ENCODE peak calls at places on chromosomes 1 and 21, in nine cellular contexts. N is H9, W is stomach, U is spleen, G is cardiac fibroblast, M is astrocyte, D is GM23338, L is AG04450, Y is dorsolateral prefrontal cortex. R is an unnamed sample.
A peak's percentile ranks its signal among the peaks of the same experiment; 100 is the strongest.

GRCh38 chr1:151568626-151569088 is 28.5 kb downstream of the TUFT1 start:
- DNase-seq in W (no peak), L (no peak), U (no peak), M (no peak), N (no peak), D (no peak), Y (no peak), G (no peak), R (no peak)

GRCh38 chr21:14916676-14917141 is 148.1 kb downstream of the NRIP1 start:
- DNase-seq in N (no peak), U (no peak), L (no peak), M (peak; percentile 34), D (peak; percentile 80), W (no peak), Y (no peak), G (peak; percentile 33), R (no peak)

GRCh38 chr1:158177705-158178450 is 2.8 kb upstream of the CD1D start:
- DNase-seq in D (peak; percentile 97), M (peak; percentile 38), G (peak; percentile 67), Y (peak; percentile 68), W (peak; percentile 86), U (peak; percentile 97), N (peak; percentile 95), L (no peak), R (no peak)

GRCh38 chr1:55035904-55036303 is 3.4 kb upstream of the PCSK9 start:
- DNase-seq in N (no peak), G (no peak), W (no peak), Y (no peak), D (peak; percentile 66), M (no peak), U (no peak), L (no peak), R (no peak)

GRCh38 chr21:27571706-27572105 is 604.8 kb upstream of the ADAMTS5 start:
- DNase-seq in M (peak; percentile 81), N (no peak), L (peak; percentile 20), Y (no peak), D (no peak), U (no peak), G (peak; percentile 24), W (no peak), R (peak; percentile 18)

GRCh38 chr1:162560303-162561036 is 1.1 kb upstream of the UAP1 start:
- DNase-seq in N (peak; percentile 26), L (no peak), M (no peak), Y (peak; percentile 63), U (no peak), G (no peak), D (peak; percentile 49), W (no peak), R (no peak)

GRCh38 chr1:24743404-24744211 is 1.6 kb upstream of the CLIC4 start:
- DNase-seq in M (peak; percentile 39), Y (no peak), U (no peak), G (peak; percentile 80), D (peak; percentile 57), N (peak; percentile 76), W (peak; percentile 20), L (no peak), R (peak; percentile 68)

GRCh38 chr1:24793762-24794161 is 48.5 kb downstream of the CLIC4 start:
- DNase-seq in L (peak; percentile 70), D (no peak), N (no peak), Y (no peak), M (peak; percentile 92), G (peak; percentile 79), W (no peak), U (no peak), R (no peak)

GRCh38 chr1:21511579-21512522 is 2.6 kb downstream of the ALPL start:
- DNase-seq in U (no peak), L (peak; percentile 89), M (peak; percentile 96), N (no peak), W (peak; percentile 44), G (peak; percentile 97), Y (no peak), D (no peak), R (peak; percentile 89)

GRCh38 chr1:215830221-215830620 is 263.1 kb downstream of the KCTD3 start:
- DNase-seq in D (no peak), W (no peak), Y (no peak), L (no peak), N (no peak), U (no peak), M (peak; percentile 12), G (peak; percentile 68), R (no peak)

GRCh38 chr1:4749406-4749805 is 95.0 kb downstream of the AJAP1 start:
- DNase-seq in W (no peak), G (no peak), N (no peak), U (no peak), Y (no peak), D (no peak), M (no peak), L (no peak), R (no peak)

GRCh38 chr1:34844252-34844634 is 15.3 kb downstream of the SMIM12 start:
- DNase-seq in D (peak; percentile 31), L (no peak), G (no peak), U (no peak), M (no peak), Y (no peak), W (no peak), N (peak; percentile 70), R (no peak)

GRCh38 chr1:95179205-95180001 is 54.6 kb upstream of the RWDD3 start:
- DNase-seq in Y (no peak), M (no peak), L (no peak), U (no peak), D (no peak), N (no peak), W (no peak), G (no peak), R (no peak)

GRCh38 chr1:9728451-9729295 is 77.1 kb downstream of the PIK3CD start:
- DNase-seq in Y (peak; percentile 39), M (no peak), L (no peak), G (no peak), W (no peak), N (no peak), U (peak; percentile 74), D (no peak), R (no peak)

GRCh38 chr1:156705918-156706646 is 699 bp upstream of the CRABP2 start:
- DNase-seq in W (peak; percentile 68), M (no peak), G (peak; percentile 59), Y (peak; percentile 65), N (peak; percentile 93), L (no peak), D (peak; percentile 96), U (peak; percentile 82), R (no peak)

GRCh38 chr1:55854911-55855310 is 639.7 kb upstream of the USP24 start:
- DNase-seq in W (no peak), U (no peak), Y (no peak), M (peak; percentile 87), G (peak; percentile 61), D (no peak), N (no peak), L (no peak), R (no peak)

GRCh38 chr1:97632075-97632474 is 288.8 kb downstream of the DPYD start:
- DNase-seq in D (no peak), L (peak; percentile 7), Y (no peak), G (peak; percentile 43), W (no peak), N (no peak), M (peak; percentile 93), U (no peak), R (no peak)

GRCh38 chr21:41768371-41769042 is 1.7 kb upstream of the RIPK4 start:
- DNase-seq in G (peak; percentile 61), M (peak; percentile 81), N (peak; percentile 79), Y (no peak), U (no peak), W (peak; percentile 78), D (peak; percentile 91), L (peak; percentile 27), R (no peak)

GRCh38 chr1:173545688-173546087 is 57.2 kb downstream of the SLC9C2 start:
- DNase-seq in N (no peak), M (no peak), G (no peak), D (peak; percentile 16), W (no peak), Y (no peak), U (no peak), L (no peak), R (no peak)
- TF ChIP-seq CTCF in N (no peak), M (no peak), G (no peak), D (no peak), W (no peak), Y (no peak), U (no peak), L (no peak), R (no peak)

GRCh38 chr1:58200437-58200836 is 346.1 kb downstream of the OMA1 start:
- DNase-seq in M (no peak), U (no peak), D (no peak), G (no peak), W (no peak), N (no peak), Y (no peak), L (no peak), R (no peak)

GRCh38 chr1:58201492-58202106 is 344.9 kb downstream of the OMA1 start:
- DNase-seq in U (no peak), G (no peak), Y (no peak), N (no peak), W (no peak), D (no peak), L (no peak), M (no peak), R (no peak)

GRCh38 chr1:58206749-58207148 is 339.8 kb downstream of the OMA1 start:
- DNase-seq in D (no peak), Y (no peak), W (no peak), M (no peak), G (no peak), L (no peak), N (no peak), U (no peak), R (no peak)

GRCh38 chr1:58209578-58209977 is 336.9 kb downstream of the OMA1 start:
- DNase-seq in G (no peak), D (no peak), N (no peak), U (no peak), Y (no peak), W (no peak), L (no peak), M (no peak), R (no peak)

DNA sequence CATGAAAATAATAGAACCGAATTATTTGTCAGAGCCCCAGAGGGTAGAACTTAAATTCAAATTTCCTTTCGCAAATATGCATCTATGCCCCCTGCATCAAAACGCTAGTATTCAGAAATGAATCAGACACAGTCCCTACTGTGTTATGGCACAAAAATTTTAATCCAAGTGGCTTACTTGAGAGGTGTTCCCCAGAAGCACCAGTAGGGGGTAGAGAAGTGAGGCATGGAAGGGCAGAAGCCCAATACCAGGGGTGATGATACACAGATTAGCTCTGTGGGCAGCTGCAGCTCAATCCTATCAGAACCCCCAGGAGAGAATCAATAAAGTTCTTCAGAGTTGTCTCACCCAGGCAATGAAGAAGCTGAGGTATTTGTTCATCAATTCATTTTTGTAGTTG is 342.2 kb downstream of the OMA1 start:
- DNase-seq in U (no peak), N (no peak), L (no peak), M (no peak), Y (no peak), W (no peak), G (no peak), D (peak; percentile 73), R (no peak)
- TF ChIP-seq CTCF in U (no peak), N (peak; percentile 59), L (peak; percentile 29), M (no peak), Y (no peak), W (no peak), G (no peak), D (peak; percentile 68), R (no peak)

GRCh38 chr1:111197598-111198289 is 2.7 kb downstream of the DENND2D start:
- DNase-seq in G (peak; percentile 54), D (peak; percentile 81), M (no peak), W (no peak), L (no peak), Y (no peak), N (peak; percentile 85), U (peak; percentile 88), R (no peak)
- TF ChIP-seq CTCF in G (peak; percentile 31), D (peak; percentile 63), M (no peak), W (no peak), L (peak; percentile 60), Y (no peak), N (peak; percentile 77), U (peak; percentile 33), R (peak; percentile 30)

GRCh38 chr1:42290130-42290529 is 44.9 kb downstream of the FOXJ3 start:
- DNase-seq in L (no peak), W (no peak), U (no peak), G (no peak), N (no peak), Y (no peak), D (no peak), M (peak; percentile 10), R (no peak)
- TF ChIP-seq CTCF in L (no peak), W (no peak), U (no peak), G (no peak), N (no peak), Y (no peak), D (no peak), M (no peak), R (no peak)

R was measured in AG09319.